ENCODE peak calls at places on chromosome 13, in four cellular contexts. One of them, this sample, is unnamed.

GRCh38 chr13:111093634-111094033 is 21.5 kb upstream of the ARHGEF7 start:
- DNase-seq in Peyer's patch: no peak
- DNase-seq in effector memory CD4-positive, alpha-beta T cell: no peak
- DNase-seq in stomach: no peak
- DNase-seq in this sample: no peak

GRCh38 chr13:110123041-110123809 is 183.7 kb downstream of the COL4A1 start:
- DNase-seq in Peyer's patch: no peak
- DNase-seq in effector memory CD4-positive, alpha-beta T cell: no peak
- DNase-seq in stomach: no peak
- DNase-seq in this sample: no peak

GRCh38 chr13:50636007-50636704 is 207.3 kb downstream of the DLEU7 start:
- DNase-seq in Peyer's patch: no peak
- DNase-seq in effector memory CD4-positive, alpha-beta T cell: no peak
- DNase-seq in stomach: no peak
- DNase-seq in this sample: no peak

GRCh38 chr13:75474956-75475355 is 7.0 kb downstream of the TBC1D4 start:
- DNase-seq in Peyer's patch: no peak
- DNase-seq in effector memory CD4-positive, alpha-beta T cell: no peak
- DNase-seq in stomach: no peak
- DNase-seq in this sample: no peak

GRCh38 chr13:59269476-59269875 is 894.3 kb downstream of the DIAPH3 start:
- DNase-seq in Peyer's patch: no peak
- DNase-seq in effector memory CD4-positive, alpha-beta T cell: no peak
- DNase-seq in stomach: no peak
- DNase-seq in this sample: no peak

GRCh38 chr13:30737511-30738342 is 2.4 kb downstream of the ALOX5AP start:
- DNase-seq in Peyer's patch: no peak
- DNase-seq in effector memory CD4-positive, alpha-beta T cell: no peak
- DNase-seq in stomach: no peak
- DNase-seq in this sample: no peak

GRCh38 chr13:91133941-91134772 is 213.3 kb upstream of the MIR17HG start:
- DNase-seq in Peyer's patch: peak; percentile 76
- DNase-seq in effector memory CD4-positive, alpha-beta T cell: no peak
- DNase-seq in stomach: peak; percentile 42
- DNase-seq in this sample: peak; percentile 58

GRCh38 chr13:106331116-106331515 is 204.3 kb downstream of the EFNB2 start:
- DNase-seq in Peyer's patch: no peak
- DNase-seq in effector memory CD4-positive, alpha-beta T cell: no peak
- DNase-seq in stomach: no peak
- DNase-seq in this sample: no peak

GRCh38 chr13:42211704-42212103 is 60.2 kb upstream of the AKAP11 start:
- DNase-seq in Peyer's patch: no peak
- DNase-seq in effector memory CD4-positive, alpha-beta T cell: no peak
- DNase-seq in stomach: no peak
- DNase-seq in this sample: no peak

GRCh38 chr13:108158746-108159145 is 56.6 kb downstream of the LIG4 start:
- DNase-seq in Peyer's patch: no peak
- DNase-seq in effector memory CD4-positive, alpha-beta T cell: no peak
- DNase-seq in stomach: no peak
- DNase-seq in this sample: no peak

GRCh38 chr13:113410472-113411201 is 42.7 kb downstream of the ADPRHL1 start:
- DNase-seq in Peyer's patch: no peak
- DNase-seq in effector memory CD4-positive, alpha-beta T cell: no peak
- DNase-seq in stomach: no peak
- DNase-seq in this sample: no peak

GRCh38 chr13:70203661-70204229 is 95.5 kb upstream of the KLHL1 start:
- DNase-seq in Peyer's patch: no peak
- DNase-seq in effector memory CD4-positive, alpha-beta T cell: no peak
- DNase-seq in stomach: no peak
- DNase-seq in this sample: no peak

GRCh38 chr13:23202383-23202782 is 21.6 kb downstream of the SGCG start:
- DNase-seq in Peyer's patch: no peak
- DNase-seq in effector memory CD4-positive, alpha-beta T cell: no peak
- DNase-seq in stomach: no peak
- DNase-seq in this sample: no peak

GRCh38 chr13:29937836-29938235 is 87.4 kb upstream of the UBL3 start:
- DNase-seq in Peyer's patch: no peak
- DNase-seq in effector memory CD4-positive, alpha-beta T cell: peak; percentile 1
- DNase-seq in stomach: no peak
- DNase-seq in this sample: no peak

GRCh38 chr13:111324736-111325135 is 4.3 kb downstream of the TEX29 start:
- DNase-seq in Peyer's patch: peak; percentile 17
- DNase-seq in effector memory CD4-positive, alpha-beta T cell: no peak
- DNase-seq in stomach: no peak
- DNase-seq in this sample: no peak

GRCh38 chr13:71712988-71713653 is 153.9 kb downstream of the DACH1 start:
- DNase-seq in Peyer's patch: peak; percentile 47
- DNase-seq in effector memory CD4-positive, alpha-beta T cell: no peak
- DNase-seq in stomach: no peak
- DNase-seq in this sample: no peak

GRCh38 chr13:30026093-30026492 is 175.7 kb upstream of the UBL3 start:
- DNase-seq in Peyer's patch: no peak
- DNase-seq in effector memory CD4-positive, alpha-beta T cell: no peak
- DNase-seq in stomach: no peak
- DNase-seq in this sample: no peak

GRCh38 chr13:97468331-97468730 is 34.4 kb downstream of the RAP2A start:
- DNase-seq in Peyer's patch: no peak
- DNase-seq in effector memory CD4-positive, alpha-beta T cell: no peak
- DNase-seq in stomach: no peak
- DNase-seq in this sample: no peak

GRCh38 chr13:44386932-44387556 is 13.4 kb downstream of the SERP2 start:
- DNase-seq in Peyer's patch: no peak
- DNase-seq in effector memory CD4-positive, alpha-beta T cell: no peak
- DNase-seq in stomach: no peak
- DNase-seq in this sample: no peak
- H3K4me1 ChIP-seq in Peyer's patch: no peaks in the 10 kb centered on the region
- H3K4me1 ChIP-seq in effector memory CD4-positive, alpha-beta T cell: no peaks in the 10 kb centered on the region
- H3K4me1 ChIP-seq in stomach: no peaks in the 10 kb centered on the region
- H3K4me1 ChIP-seq in this sample: peaks cover 8% of the 10 kb centered on the region

DNA sequence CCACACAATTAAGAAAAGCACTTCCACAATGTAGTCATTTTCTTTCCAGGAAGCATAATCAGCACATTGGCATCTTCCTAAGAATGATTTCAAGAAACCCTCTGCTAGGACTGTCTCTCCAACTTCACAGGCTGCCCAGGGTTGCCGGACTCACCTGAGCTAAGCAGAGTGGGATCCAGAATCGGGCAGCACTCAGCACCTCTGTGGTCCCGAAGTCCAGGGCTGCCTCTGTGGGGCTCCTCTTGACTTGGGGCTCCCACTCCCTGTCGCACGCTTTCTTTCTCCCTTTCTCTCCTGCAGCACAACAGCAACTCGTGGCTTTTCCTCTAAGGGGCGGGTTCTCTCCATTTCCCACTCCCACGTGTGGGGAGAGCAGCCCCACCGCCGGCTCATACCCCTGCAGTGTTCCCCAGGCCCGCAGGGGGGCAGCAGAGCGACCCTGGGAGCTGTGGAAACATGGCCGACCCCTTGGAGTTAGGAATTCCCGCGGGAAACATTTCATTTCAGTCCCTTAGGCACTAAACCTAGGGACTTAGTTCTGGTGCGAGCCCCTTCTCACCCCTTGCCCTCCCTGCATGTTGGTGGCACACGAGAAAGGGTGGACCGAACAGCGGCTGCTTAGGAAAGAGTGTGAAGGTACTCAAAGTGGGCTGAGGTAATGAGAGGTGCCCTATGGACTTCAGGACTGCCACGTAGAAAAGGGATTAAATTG is at the start of gene TMEM272:
- DNase-seq in Peyer's patch: peak; percentile 72
- DNase-seq in effector memory CD4-positive, alpha-beta T cell: no peak
- DNase-seq in stomach: peak; percentile 57
- DNase-seq in this sample: peak; percentile 73
- H3K27ac ChIP-seq in Peyer's patch: no peak within 1 kb of the TSS
- H3K27ac ChIP-seq in effector memory CD4-positive, alpha-beta T cell: no peak within 1 kb of the TSS
- H3K27ac ChIP-seq in stomach: no peak within 1 kb of the TSS
- H3K27ac ChIP-seq in this sample: no peak within 1 kb of the TSS

DNA sequence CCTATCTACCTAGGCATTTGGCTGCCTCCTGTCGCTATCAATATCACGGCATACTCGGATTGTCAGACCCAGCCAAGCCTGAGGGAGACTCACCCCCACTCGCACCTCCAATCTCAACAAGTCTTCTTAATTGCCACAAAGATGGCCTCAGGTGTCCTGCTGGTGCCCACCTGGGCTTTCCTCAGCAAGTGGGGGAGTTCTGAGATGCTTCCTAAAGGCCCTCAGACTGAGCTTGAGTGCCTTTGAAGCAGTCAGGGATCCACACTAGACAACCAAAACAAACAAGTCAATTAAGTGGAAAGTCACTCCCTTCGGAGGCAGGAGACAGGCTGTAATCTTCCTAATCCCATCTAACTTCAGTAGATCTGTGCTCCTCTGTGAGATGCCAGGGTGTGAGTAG is 68.4 kb upstream of the SERP2 start:
- DNase-seq in Peyer's patch: no peak
- DNase-seq in effector memory CD4-positive, alpha-beta T cell: no peak
- DNase-seq in stomach: no peak
- DNase-seq in this sample: no peak
- H3K4me1 ChIP-seq in Peyer's patch: no peaks in the 10 kb centered on the region
- H3K4me1 ChIP-seq in effector memory CD4-positive, alpha-beta T cell: no peaks in the 10 kb centered on the region
- H3K4me1 ChIP-seq in stomach: peaks cover 95% of the 10 kb centered on the region
- H3K4me1 ChIP-seq in this sample: peaks cover 21% of the 10 kb centered on the region

DNA sequence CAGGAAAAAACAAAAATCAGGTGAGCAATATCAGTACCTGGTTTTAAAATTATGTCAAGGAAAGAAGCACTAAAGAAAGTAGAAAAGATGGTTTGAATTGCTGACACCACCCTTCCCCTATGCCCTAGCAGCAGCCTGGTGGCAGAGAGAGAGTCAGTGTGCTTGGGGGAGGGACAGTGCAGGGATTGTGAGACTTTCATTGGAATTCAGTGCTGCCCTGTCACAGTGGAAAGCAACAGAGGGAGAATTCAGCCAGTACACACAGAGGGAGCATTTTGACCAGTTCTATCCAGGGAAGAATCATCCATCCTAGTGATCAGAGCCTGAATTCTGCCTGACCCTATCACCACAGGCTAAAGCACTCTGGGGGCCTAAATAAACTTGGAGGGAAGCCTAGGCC is 222.4 kb upstream of the PCDH17 start:
- DNase-seq in Peyer's patch: no peak
- DNase-seq in effector memory CD4-positive, alpha-beta T cell: no peak
- DNase-seq in stomach: no peak
- DNase-seq in this sample: no peak
- H3K27ac ChIP-seq in Peyer's patch: no peak overlapping the region
- H3K27ac ChIP-seq in effector memory CD4-positive, alpha-beta T cell: no peak overlapping the region
- H3K27ac ChIP-seq in stomach: no peak overlapping the region
- H3K27ac ChIP-seq in this sample: no peak overlapping the region

GRCh38 chr13:52706074-52706473 is 33.5 kb downstream of the CNMD start:
- DNase-seq in Peyer's patch: no peak
- DNase-seq in effector memory CD4-positive, alpha-beta T cell: no peak
- DNase-seq in stomach: no peak
- DNase-seq in this sample: no peak
- H3K4me1 ChIP-seq in Peyer's patch: no peaks in the 10 kb centered on the region
- H3K4me1 ChIP-seq in effector memory CD4-positive, alpha-beta T cell: no peaks in the 10 kb centered on the region
- H3K4me1 ChIP-seq in stomach: no peaks in the 10 kb centered on the region
- H3K4me1 ChIP-seq in this sample: no peaks in the 10 kb centered on the region

DNA sequence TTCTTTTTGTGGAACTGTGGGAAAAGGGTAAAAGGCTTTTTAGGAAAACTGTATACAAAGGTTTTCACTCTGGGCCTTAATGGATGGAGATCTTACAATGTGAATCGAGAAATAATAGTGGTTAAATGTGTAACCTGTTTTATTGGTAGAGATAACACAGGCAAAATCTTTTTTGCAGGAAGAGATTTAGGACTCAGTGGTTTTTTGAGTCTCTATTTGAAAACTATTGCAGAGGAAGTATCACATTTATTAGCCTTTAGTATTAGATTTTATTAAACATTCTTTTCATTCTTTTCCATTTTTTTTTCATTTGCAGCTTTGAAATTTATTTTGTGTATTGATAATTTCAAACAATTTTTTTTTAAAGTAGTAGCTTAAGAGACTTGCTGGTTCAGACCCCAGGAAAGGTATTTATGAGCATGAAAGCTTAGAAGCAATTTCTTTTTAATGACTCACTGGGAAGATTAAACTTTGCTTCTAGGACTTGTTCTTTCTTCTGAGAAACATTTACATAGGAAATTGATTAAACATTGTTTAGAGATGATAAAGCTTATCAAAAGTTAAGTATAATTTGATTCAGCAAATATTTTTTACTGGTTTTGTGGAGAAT is 10.5 kb downstream of the KLF5 start:
- DNase-seq in Peyer's patch: no peak
- DNase-seq in effector memory CD4-positive, alpha-beta T cell: no peak
- DNase-seq in stomach: no peak
- DNase-seq in this sample: no peak
- H3K27ac ChIP-seq in Peyer's patch: no peak overlapping the region
- H3K27ac ChIP-seq in effector memory CD4-positive, alpha-beta T cell: no peak overlapping the region
- H3K27ac ChIP-seq in stomach: no peak overlapping the region
- H3K27ac ChIP-seq in this sample: no peak overlapping the region

DNA sequence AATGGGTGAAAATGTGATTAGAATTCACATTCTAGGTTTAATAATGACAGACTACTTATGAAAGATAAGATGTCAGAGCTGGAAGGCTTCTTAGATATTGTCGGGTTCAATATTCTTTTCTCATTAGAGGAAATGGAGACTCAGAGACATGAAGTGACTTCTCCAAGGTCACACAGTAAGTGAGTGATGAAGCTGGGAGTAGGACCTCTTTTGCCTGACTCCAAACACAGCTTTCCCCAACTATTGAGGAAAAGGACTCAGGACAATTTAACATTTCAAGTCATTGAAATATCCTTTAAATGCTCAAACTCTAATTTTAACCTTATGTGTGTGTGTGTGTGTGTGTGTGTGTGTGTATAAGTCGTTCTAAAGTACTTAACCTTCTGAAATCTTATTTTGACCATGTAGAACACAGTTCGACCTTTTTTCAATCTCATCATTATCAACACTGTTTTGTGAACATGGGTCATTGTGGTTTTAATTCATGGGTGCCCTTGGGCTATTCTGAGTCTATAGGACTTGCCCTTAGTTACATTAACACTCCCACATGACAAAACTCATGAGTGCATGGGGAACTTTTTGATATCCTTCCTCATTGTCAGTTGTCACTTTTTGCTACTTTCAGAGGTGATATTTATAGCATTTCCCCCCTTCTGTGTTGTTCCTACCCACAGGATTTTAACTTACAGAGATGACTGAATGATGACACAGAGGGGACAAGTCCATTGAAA is 53.0 kb downstream of the LRCH1 start:
- DNase-seq in Peyer's patch: no peak
- DNase-seq in effector memory CD4-positive, alpha-beta T cell: no peak
- DNase-seq in stomach: no peak
- DNase-seq in this sample: no peak
- H3K4me1 ChIP-seq in Peyer's patch: no peaks in the 10 kb centered on the region
- H3K4me1 ChIP-seq in effector memory CD4-positive, alpha-beta T cell: peaks cover 15% of the 10 kb centered on the region
- H3K4me1 ChIP-seq in stomach: peaks cover 91% of the 10 kb centered on the region
- H3K4me1 ChIP-seq in this sample: peaks cover 39% of the 10 kb centered on the region

DNA sequence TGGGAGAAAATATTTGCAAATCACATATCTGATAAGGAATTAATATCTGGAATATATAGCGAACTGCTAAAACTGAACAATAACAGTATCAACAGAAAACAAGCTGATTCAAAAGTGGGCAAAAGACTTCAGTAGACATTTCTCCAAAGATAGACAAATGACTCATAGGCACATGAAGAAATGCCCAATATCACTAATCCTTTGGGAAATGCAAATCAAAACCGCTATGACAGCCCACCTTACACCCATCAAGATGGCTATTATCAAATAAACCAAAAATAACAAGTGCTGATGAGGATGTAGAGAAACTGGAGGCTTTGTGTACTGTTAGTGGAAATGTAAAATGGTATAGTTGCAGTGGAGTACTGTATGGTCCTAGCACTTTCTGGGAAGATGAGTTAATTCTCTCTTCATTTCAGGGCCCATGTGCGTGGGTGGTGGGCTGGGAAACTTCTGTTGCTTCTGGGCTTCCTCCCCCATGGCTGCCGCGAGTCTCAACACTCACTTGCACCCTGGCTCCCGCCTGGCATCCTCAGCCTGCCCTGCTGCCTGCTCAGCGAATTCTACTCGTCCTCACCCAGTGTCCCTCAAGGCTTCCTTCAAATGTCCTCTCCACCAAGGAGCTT is 12.4 kb upstream of the GJA3 start:
- DNase-seq in Peyer's patch: no peak
- DNase-seq in effector memory CD4-positive, alpha-beta T cell: no peak
- DNase-seq in stomach: no peak
- DNase-seq in this sample: no peak
- H3K27ac ChIP-seq in Peyer's patch: no peak overlapping the region
- H3K27ac ChIP-seq in effector memory CD4-positive, alpha-beta T cell: no peak overlapping the region
- H3K27ac ChIP-seq in stomach: no peak overlapping the region
- H3K27ac ChIP-seq in this sample: no peak overlapping the region